ENCODE peak calls at places on chromosomes 3 and 15, in four cellular contexts. B is neuronal stem cell, T is BJ, D is fibroblast of pulmonary artery. K is an unnamed sample.

GRCh38 chr3:38985581-38985980 is 66.2 kb downstream of the SCN11A start:
- DNase-seq in B (no peak), T (peak), D (no peak), K (no peak)

GRCh38 chr3:171315101-171315500 is 145.1 kb downstream of the TNIK start:
- DNase-seq in B (no peak), T (no peak), D (no peak), K (no peak)

GRCh38 chr15:34085746-34086145 is 15.9 kb downstream of the EMC7 start:
- DNase-seq in B (no peak), T (no peak), D (no peak), K (no peak)

GRCh38 chr15:51267047-51267713 is 71.2 kb downstream of the CYP19A1 start:
- DNase-seq in B (no peak), T (no peak), D (no peak), K (no peak)

GRCh38 chr15:50183112-50183794 is 1.3 kb downstream of the SLC27A2 start:
- DNase-seq in B (no peak), T (no peak), D (no peak), K (no peak)

GRCh38 chr3:187987919-187988318 is 166.0 kb upstream of the LPP start:
- DNase-seq in B (no peak), T (no peak), D (no peak), K (no peak)

GRCh38 chr3:89198598-89198997 is 91.2 kb downstream of the EPHA3 start:
- DNase-seq in B (no peak), T (no peak), D (no peak), K (no peak)

GRCh38 chr15:80567721-80568157 is 127.4 kb upstream of the ABHD17C start:
- DNase-seq in B (peak), T (peak), D (peak), K (peak)

GRCh38 chr3:120350431-120350941 is 1.3 kb upstream of the LRRC58 start:
- DNase-seq in B (no peak), T (no peak), D (peak), K (peak)

GRCh38 chr3:29642393-29643033 is 361.6 kb downstream of the RBMS3 start:
- DNase-seq in B (no peak), T (peak), D (peak), K (no peak)

GRCh38 chr3:127067116-127067910 is 84.4 kb downstream of the PLXNA1 start:
- DNase-seq in B (no peak), T (no peak), D (no peak), K (no peak)

GRCh38 chr3:112604536-112604935 is 36.4 kb downstream of the CCDC80 start:
- DNase-seq in B (no peak), T (peak), D (peak), K (no peak)

GRCh38 chr15:97978408-97979130 is 18.1 kb downstream of the ARRDC4 start:
- DNase-seq in B (no peak), T (no peak), D (no peak), K (no peak)

GRCh38 chr3:197709135-197709534 is 27.6 kb downstream of the RUBCN start:
- DNase-seq in B (no peak), T (no peak), D (no peak), K (no peak)

GRCh38 chr15:51484781-51485180 is 137.8 kb downstream of the DMXL2 start:
- DNase-seq in B (no peak), T (no peak), D (no peak), K (no peak)

GRCh38 chr15:65069779-65070546 is 2.2 kb upstream of the RASL12 start:
- DNase-seq in B (no peak), T (no peak), D (no peak), K (no peak)

GRCh38 chr3:171753665-171754408 is 56.4 kb downstream of the PLD1 start:
- DNase-seq in B (no peak), T (no peak), D (peak), K (no peak)

GRCh38 chr15:95549168-95549738 is 781.2 kb upstream of the NR2F2 start:
- DNase-seq in B (no peak), T (no peak), D (no peak), K (no peak)

GRCh38 chr3:17738219-17738618 is 4.2 kb downstream of the TBC1D5 start:
- DNase-seq in B (no peak), T (no peak), D (no peak), K (no peak)

GRCh38 chr15:88331291-88331690 is 74.8 kb upstream of the NTRK3 start:
- DNase-seq in B (peak), T (no peak), D (peak), K (peak)